ENCODE peak calls at places on chromosomes 5 and 9, in four cellular contexts. G is GM06990; L is stimulated activated CD4-positive, alpha-beta T cell treated with anti-CD3 and anti-CD28 coated beads, Interleukin-15, amount 100 ng/mL, for 1 hour; R is RCC 7860. D is an unnamed sample.
A peak's percentile ranks its signal among the peaks of the same experiment; 100 is the strongest.

GRCh38 chr5:36692791-36693763 is 86.7 kb downstream of the SLC1A3 start:
- DNase-seq in L (no peak), G (peak; percentile 73), R (peak; percentile 64), D (no peak)

GRCh38 chr5:95668216-95668615 is 14.6 kb downstream of the SPATA9 start:
- DNase-seq in G (no peak), R (no peak), L (no peak), D (no peak)

GRCh38 chr5:39518516-39518915 is 93.7 kb upstream of the DAB2 start:
- DNase-seq in L (no peak), G (no peak), R (peak; percentile 55), D (no peak)

GRCh38 chr9:34084562-34084961 is 35.9 kb upstream of the UBAP2 start:
- DNase-seq in G (no peak), L (no peak), R (no peak), D (no peak)

GRCh38 chr5:155532621-155533314 is 519.2 kb downstream of the KIF4B start:
- DNase-seq in R (no peak), L (no peak), G (no peak), D (no peak)

GRCh38 chr9:129285979-129286772 is 108.1 kb upstream of the IER5L start:
- DNase-seq in L (no peak), G (no peak), R (no peak), D (no peak)

GRCh38 chr5:169168288-169168687 is 132.7 kb downstream of the SLIT3 start:
- DNase-seq in G (no peak), R (no peak), L (no peak), D (no peak)

GRCh38 chr5:73625314-73625904 is 587 bp upstream of the ARHGEF28 start:
- DNase-seq in R (no peak), L (no peak), G (no peak), D (no peak)

GRCh38 chr9:134829356-134829937 is 51.2 kb upstream of the FCN2 start:
- DNase-seq in G (no peak), L (no peak), R (no peak), D (no peak)

GRCh38 chr5:54595724-54596123 is 78.2 kb downstream of the SNX18 start:
- DNase-seq in R (no peak), G (no peak), L (no peak), D (no peak)